ENCODE peak calls at places on chromosomes 5 and 9, in five cellular contexts. W is dorsolateral prefrontal cortex; G is mesothelial cell of epicardium; B is activated naive CD4-positive, alpha-beta T cell; M is neuronal stem cell. O is an unnamed sample.

GRCh38 chr9:117063721-117064471 is 351.0 kb downstream of the ASTN2 start:
- DNase-seq in W (no peak), G (no peak), B (no peak), M (no peak), O (no peak)

GRCh38 chr9:22342489-22343217 is 104.0 kb upstream of the DMRTA1 start:
- DNase-seq in W (no peak), G (no peak), B (no peak), M (no peak), O (no peak)

GRCh38 chr5:68376931-68377330 is 161.4 kb downstream of the PIK3R1 start:
- DNase-seq in W (no peak), G (no peak), B (no peak), M (no peak), O (no peak)

GRCh38 chr5:35096209-35096608 is 48.5 kb upstream of the AGXT2 start:
- DNase-seq in W (no peak), G (no peak), B (no peak), M (no peak), O (no peak)

GRCh38 chr5:80194470-80194869 is 61.4 kb downstream of the SERINC5 start:
- DNase-seq in W (no peak), G (no peak), B (no peak), M (no peak), O (no peak)

GRCh38 chr5:83590966-83591365 is 119.4 kb downstream of the VCAN start:
- DNase-seq in W (no peak), G (no peak), B (no peak), M (no peak), O (no peak)

GRCh38 chr9:86614871-86615849 is 260.9 kb upstream of the TUT7 start:
- DNase-seq in W (peak), G (no peak), B (no peak), M (no peak), O (no peak)

GRCh38 chr5:172450861-172451695 is 3.2 kb downstream of the SH3PXD2B start:
- DNase-seq in W (no peak), G (no peak), B (peak), M (no peak), O (no peak)

GRCh38 chr9:125883548-125883947 is 136.4 kb downstream of the PBX3 start:
- DNase-seq in W (no peak), G (no peak), B (no peak), M (no peak), O (no peak)

GRCh38 chr5:118447350-118447749 is 541.0 kb downstream of the DTWD2 start:
- DNase-seq in W (no peak), G (no peak), B (no peak), M (no peak), O (no peak)